ENCODE peak calls at places on chromosomes 16 and 17, in seven cellular contexts. L is CD8-positive, alpha-beta memory T cell; Q is fibroblast of lung; T is uterus; Y is psoas muscle; D is IMR-90; W is A549. O is an unnamed sample. For H3K4me1, the result is how much of the 10 kb centered on the place peaks cover.

GRCh38 chr16:66740010-66740409 is 11.4 kb downstream of the DYNC1LI2 start:
- DNase-seq in L (no peak), Q (peak), T (no peak), Y (no peak), D (peak), W (peak), O (peak)

GRCh38 chr17:17391575-17392370 is 85.0 kb upstream of the MED9 start:
- DNase-seq in L (peak), Q (no peak), T (no peak), Y (peak), D (no peak), W (peak), O (peak)

GRCh38 chr16:75053791-75054555 is 55.1 kb downstream of the ZNRF1 start:
- DNase-seq in L (no peak), Q (no peak), T (no peak), Y (peak), D (no peak), W (peak), O (peak)

GRCh38 chr17:31466096-31466495 is 74.6 kb downstream of the RAB11FIP4 start:
- DNase-seq in L (no peak), Q (no peak), T (no peak), Y (peak), D (no peak), W (no peak), O (no peak)

GRCh38 chr16:20385844-20386832 is 18.4 kb downstream of the PDILT start:
- DNase-seq in L (peak), Q (peak), T (peak), Y (peak), D (peak), W (peak), O (peak)

GRCh38 chr16:88810166-88810867 is 1.4 kb downstream of the APRT start:
- DNase-seq in L (no peak), Q (no peak), T (no peak), Y (peak), D (no peak), W (no peak), O (peak)

GRCh38 chr16:89721644-89722391 is 481 bp downstream of the ZNF276 start:
- DNase-seq in L (peak), Q (peak), T (no peak), Y (peak), D (peak), W (peak), O (no peak)

GRCh38 chr17:28384281-28385036 is 13.0 kb downstream of the SARM1 start:
- DNase-seq in L (peak), Q (no peak), T (no peak), Y (peak), D (no peak), W (no peak), O (no peak)

GRCh38 chr16:81004646-81005353 is 1.9 kb downstream of the CMC2 start:
- DNase-seq in L (peak), Q (peak), T (peak), Y (no peak), D (peak), W (peak), O (peak)

GRCh38 chr17:72724375-72724774 is 368.1 kb downstream of the SLC39A11 start:
- DNase-seq in L (no peak), Q (no peak), T (no peak), Y (no peak), D (peak), W (no peak), O (no peak)

GRCh38 chr17:17911003-17911613 is 61.1 kb downstream of the TOM1L2 start:
- DNase-seq in L (no peak), Q (no peak), T (no peak), Y (no peak), D (no peak), W (no peak), O (no peak)

GRCh38 chr16:88471575-88471974 is 18.5 kb downstream of the ZFPM1 start:
- DNase-seq in L (no peak), Q (no peak), T (no peak), Y (no peak), D (no peak), W (no peak), O (no peak)

GRCh38 chr17:48131216-48131824 is 23.8 kb downstream of the SNX11 start:
- DNase-seq in L (peak), Q (peak), T (peak), Y (no peak), D (peak), W (peak), O (peak)

GRCh38 chr17:30378191-30378796 is 433 bp upstream of the CPD start:
- DNase-seq in L (peak), Q (no peak), T (no peak), Y (peak), D (peak), W (no peak), O (no peak)

DNA sequence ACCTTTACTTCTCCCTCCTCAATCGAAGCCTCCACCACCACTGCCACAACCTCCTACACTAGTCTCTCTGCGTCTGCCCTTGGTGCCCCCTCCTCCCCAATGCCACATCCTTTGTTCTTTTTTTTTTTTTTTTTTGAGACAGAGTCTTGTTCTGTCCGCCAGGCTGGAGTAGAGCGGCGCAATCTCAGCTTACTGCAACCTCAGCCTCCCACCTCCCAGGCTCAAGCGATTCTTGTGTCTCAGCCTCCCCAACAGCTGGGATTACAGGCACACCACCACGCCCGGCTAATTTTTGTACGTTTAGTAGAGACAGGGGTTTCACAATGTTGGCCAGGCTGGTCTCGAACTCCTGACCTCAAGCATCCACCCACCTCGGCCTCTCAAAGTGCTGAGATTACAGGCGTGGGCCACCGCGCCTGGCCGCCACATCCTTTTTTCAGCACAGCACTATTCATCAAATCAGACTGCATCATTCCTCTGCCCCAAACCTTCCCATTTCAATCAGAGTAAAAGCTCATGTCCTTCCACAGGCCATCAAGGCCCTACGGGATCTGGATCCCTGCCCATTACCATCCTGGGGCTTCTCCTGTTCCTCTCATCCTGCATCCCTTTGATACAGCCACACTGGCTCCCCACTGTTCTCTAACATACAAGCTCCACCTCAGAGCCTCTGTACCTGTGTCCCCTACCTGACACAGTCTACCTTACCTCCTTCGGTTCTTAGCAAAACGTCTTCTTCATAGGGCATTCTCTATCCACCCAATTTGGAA is 2.0 kb downstream of the KLHL11 start:
- DNase-seq in L (peak), Q (no peak), T (no peak), Y (no peak), D (no peak), W (no peak), O (no peak)
- H3K4me1 ChIP-seq in L (under half), Q (under half), T (under half), Y (under half), D (under half), W (under half), O (under half)

GRCh38 chr17:44820631-44821196 is 9.4 kb downstream of the GJC1 start:
- DNase-seq in L (no peak), Q (peak), T (peak), Y (no peak), D (peak), W (peak), O (peak)
- H3K4me3 ChIP-seq in L (no peak), Q (peak), T (no peak), Y (no peak), D (no peak), W (peak), O (no peak)

GRCh38 chr17:2708585-2709172 is 2.9 kb downstream of the CLUH start:
- DNase-seq in L (no peak), Q (no peak), T (no peak), Y (peak), D (no peak), W (no peak), O (no peak)

GRCh38 chr17:2707721-2708584 is 3.6 kb downstream of the CLUH start:
- DNase-seq in L (no peak), Q (peak), T (no peak), Y (peak), D (no peak), W (peak), O (no peak)

GRCh38 chr17:2705263-2705662 is 6.3 kb downstream of the CLUH start:
- DNase-seq in L (no peak), Q (peak), T (no peak), Y (peak), D (peak), W (peak), O (no peak)

GRCh38 chr17:2705888-2706795 is 5.4 kb downstream of the CLUH start:
- DNase-seq in L (no peak), Q (no peak), T (no peak), Y (peak), D (no peak), W (no peak), O (no peak)

GRCh38 chr17:2706911-2707510 is 4.6 kb downstream of the CLUH start:
- DNase-seq in L (no peak), Q (no peak), T (no peak), Y (peak), D (no peak), W (no peak), O (no peak)
- H3K4me1 ChIP-seq in L (under half), Q (under half), T (under half), Y (half or more), D (under half), W (under half), O (under half)

DNA sequence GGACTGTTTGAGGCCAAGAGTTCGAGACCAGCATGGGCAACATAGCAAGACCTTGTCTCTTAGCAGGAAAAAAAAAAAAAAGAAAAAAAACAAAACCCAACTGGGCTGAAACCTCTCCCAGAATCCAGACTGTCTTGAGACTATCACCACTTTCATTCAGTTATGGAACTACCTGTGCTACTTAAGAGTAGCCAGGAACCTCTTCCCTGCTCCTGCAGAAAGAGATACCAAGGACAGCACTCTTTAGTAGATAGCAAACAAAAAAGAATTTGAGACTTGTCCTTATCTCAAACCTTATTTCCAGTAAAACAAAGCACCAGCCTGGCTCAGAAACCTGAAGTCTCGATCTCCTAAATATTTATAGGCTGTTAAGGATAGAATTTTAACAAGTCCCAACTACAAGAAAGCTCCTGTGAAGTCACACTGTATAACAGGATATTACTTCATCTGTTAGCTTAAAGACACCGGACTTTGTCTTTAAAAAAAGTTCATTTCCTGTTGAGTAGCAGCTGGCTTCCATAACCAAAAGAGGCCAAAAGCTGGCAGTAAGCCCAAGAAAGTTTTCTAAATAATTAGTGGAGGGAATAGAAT is 5.1 kb downstream of the CDR2 start:
- DNase-seq in L (peak), Q (peak), T (no peak), Y (no peak), D (peak), W (peak), O (no peak)
- H3K4me3 ChIP-seq in L (peak), Q (no peak), T (no peak), Y (no peak), D (no peak), W (no peak), O (no peak)

GRCh38 chr16:14527411-14528044 is 102.5 kb downstream of the PARN start:
- DNase-seq in L (no peak), Q (peak), T (peak), Y (no peak), D (peak), W (peak), O (no peak)

GRCh38 chr16:14523632-14524031 is 106.4 kb downstream of the PARN start:
- DNase-seq in L (no peak), Q (no peak), T (no peak), Y (no peak), D (no peak), W (no peak), O (peak)

GRCh38 chr16:14528306-14528948 is 101.6 kb downstream of the PARN start:
- DNase-seq in L (no peak), Q (no peak), T (no peak), Y (no peak), D (no peak), W (peak), O (no peak)

GRCh38 chr16:14525021-14525420 is 105.0 kb downstream of the PARN start:
- DNase-seq in L (no peak), Q (no peak), T (no peak), Y (no peak), D (no peak), W (no peak), O (no peak)

DNA sequence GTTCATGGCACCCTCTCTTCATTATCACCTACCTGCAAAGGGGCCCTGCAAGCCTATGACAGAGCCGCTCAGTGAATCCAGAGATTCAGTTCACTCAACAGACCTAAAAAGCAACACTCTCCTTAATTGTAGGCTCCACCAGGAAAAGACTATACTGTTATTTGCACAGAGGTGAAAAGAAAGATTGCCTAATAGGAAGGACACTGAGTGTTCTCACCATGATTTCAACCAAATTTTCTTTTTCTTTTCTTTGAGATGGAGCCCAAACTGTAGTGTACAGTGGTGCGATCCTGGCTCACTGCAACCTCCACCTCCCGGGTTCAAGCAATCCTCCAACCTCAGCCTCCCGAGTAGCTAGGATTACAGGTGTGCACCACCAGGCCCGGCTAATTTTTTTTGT is 104.5 kb downstream of the PARN start:
- DNase-seq in L (no peak), Q (no peak), T (no peak), Y (no peak), D (no peak), W (no peak), O (no peak)
- H3K4me1 ChIP-seq in L (under half), Q (under half), T (under half), Y (under half), D (under half), W (half or more), O (under half)

O was measured in HAP-1.